ENCODE peak calls at places on chromosomes 1 and 21, in ten cellular contexts. B, H, Y, M, R, P, G, E, L and X are unnamed samples.

GRCh38 chr1:37901191-37901892 is 42.0 kb upstream of the MTF1 start:
- DNase-seq in B (no peak), H (no peak), Y (no peak), M (no peak), R (no peak), P (no peak), G (no peak), E (no peak), L (no peak), X (no peak)

GRCh38 chr1:201903135-201903534 is 14.4 kb downstream of the SHISA4 start:
- DNase-seq in B (no peak), H (peak), Y (no peak), M (no peak), R (peak), P (peak), G (peak), E (no peak), L (no peak), X (no peak)

GRCh38 chr21:36707763-36708511 is 9.0 kb downstream of the SIM2 start:
- DNase-seq in B (no peak), H (no peak), Y (no peak), M (no peak), R (no peak), P (no peak), G (no peak), E (no peak), L (no peak), X (no peak)

GRCh38 chr1:34924759-34925555 is 4.5 kb downstream of the DLGAP3 start:
- DNase-seq in B (no peak), H (peak), Y (peak), M (no peak), R (peak), P (peak), G (peak), E (no peak), L (no peak), X (peak)

GRCh38 chr1:214108097-214108446 is 120.3 kb downstream of the PROX1 start:
- DNase-seq in B (no peak), H (no peak), Y (no peak), M (no peak), R (no peak), P (no peak), G (no peak), E (no peak), L (no peak), X (no peak)

GRCh38 chr1:43007377-43008105 is 48.9 kb upstream of the SLC2A1 start:
- DNase-seq in B (no peak), H (no peak), Y (no peak), M (no peak), R (no peak), P (no peak), G (peak), E (no peak), L (no peak), X (no peak)

GRCh38 chr1:84370831-84371394 is 27.4 kb upstream of the DNASE2B start:
- DNase-seq in B (no peak), H (no peak), Y (no peak), M (no peak), R (peak), P (peak), G (no peak), E (no peak), L (peak), X (no peak)

GRCh38 chr1:85133565-85134159 is 67.2 kb downstream of the SYDE2 start:
- DNase-seq in B (no peak), H (no peak), Y (no peak), M (no peak), R (no peak), P (peak), G (no peak), E (no peak), L (no peak), X (no peak)

GRCh38 chr21:42721341-42721824 is 68.0 kb downstream of the PDE9A start:
- DNase-seq in B (no peak), H (peak), Y (no peak), M (no peak), R (peak), P (peak), G (peak), E (no peak), L (no peak), X (no peak)

GRCh38 chr21:10539956-10540355 is 18.6 kb downstream of the TPTE start:
- DNase-seq in B (no peak), H (no peak), Y (no peak), M (no peak), R (no peak), P (no peak), G (no peak), E (no peak), L (no peak), X (no peak)

GRCh38 chr1:154407866-154408777 is 3.0 kb downstream of the IL6R start:
- DNase-seq in B (no peak), H (no peak), Y (no peak), M (peak), R (no peak), P (no peak), G (no peak), E (no peak), L (no peak), X (no peak)

GRCh38 chr1:187264995-187265602 is 436.4 kb downstream of the PLA2G4A start:
- DNase-seq in B (no peak), H (no peak), Y (no peak), M (no peak), R (peak), P (peak), G (no peak), E (peak), L (peak), X (no peak)

GRCh38 chr1:34918609-34919561 is 10.6 kb downstream of the DLGAP3 start:
- DNase-seq in B (no peak), H (no peak), Y (no peak), M (no peak), R (peak), P (no peak), G (no peak), E (peak), L (peak), X (no peak)

GRCh38 chr1:221908573-221908972 is 166.7 kb upstream of the DUSP10 start:
- DNase-seq in B (no peak), H (no peak), Y (no peak), M (no peak), R (no peak), P (no peak), G (no peak), E (no peak), L (no peak), X (no peak)

GRCh38 chr1:212470059-212470458 is 37.3 kb downstream of the NENF start:
- DNase-seq in B (peak), H (peak), Y (peak), M (peak), R (peak), P (peak), G (peak), E (no peak), L (peak), X (no peak)

GRCh38 chr1:188670837-188671236 is 1806.8 kb downstream of the BRINP3 start:
- DNase-seq in B (no peak), H (no peak), Y (no peak), M (no peak), R (no peak), P (no peak), G (no peak), E (no peak), L (no peak), X (no peak)

GRCh38 chr1:19391596-19391981 is 79.5 kb downstream of the SLC66A1 start:
- DNase-seq in B (peak), H (no peak), Y (no peak), M (no peak), R (no peak), P (no peak), G (peak), E (no peak), L (no peak), X (no peak)
- H3K4me3 ChIP-seq in B (peak), H (no peak), Y (no peak), M (no peak), R (no peak), P (peak), G (no peak), E (peak), L (no peak), X (peak)

GRCh38 chr1:18646091-18646775 is 15.6 kb downstream of the PAX7 start:
- DNase-seq in B (no peak), H (no peak), Y (no peak), M (no peak), R (no peak), P (no peak), G (no peak), E (peak), L (no peak), X (no peak)

GRCh38 chr1:18645172-18646090 is 14.8 kb downstream of the PAX7 start:
- DNase-seq in B (no peak), H (no peak), Y (no peak), M (no peak), R (no peak), P (no peak), G (no peak), E (peak), L (no peak), X (no peak)

GRCh38 chr1:18647681-18648214 is 17.1 kb downstream of the PAX7 start:
- DNase-seq in B (no peak), H (no peak), Y (no peak), M (no peak), R (no peak), P (no peak), G (no peak), E (no peak), L (no peak), X (no peak)

GRCh38 chr1:18644469-18645171 is 14.0 kb downstream of the PAX7 start:
- DNase-seq in B (no peak), H (no peak), Y (no peak), M (no peak), R (no peak), P (no peak), G (no peak), E (peak), L (no peak), X (no peak)

DNA sequence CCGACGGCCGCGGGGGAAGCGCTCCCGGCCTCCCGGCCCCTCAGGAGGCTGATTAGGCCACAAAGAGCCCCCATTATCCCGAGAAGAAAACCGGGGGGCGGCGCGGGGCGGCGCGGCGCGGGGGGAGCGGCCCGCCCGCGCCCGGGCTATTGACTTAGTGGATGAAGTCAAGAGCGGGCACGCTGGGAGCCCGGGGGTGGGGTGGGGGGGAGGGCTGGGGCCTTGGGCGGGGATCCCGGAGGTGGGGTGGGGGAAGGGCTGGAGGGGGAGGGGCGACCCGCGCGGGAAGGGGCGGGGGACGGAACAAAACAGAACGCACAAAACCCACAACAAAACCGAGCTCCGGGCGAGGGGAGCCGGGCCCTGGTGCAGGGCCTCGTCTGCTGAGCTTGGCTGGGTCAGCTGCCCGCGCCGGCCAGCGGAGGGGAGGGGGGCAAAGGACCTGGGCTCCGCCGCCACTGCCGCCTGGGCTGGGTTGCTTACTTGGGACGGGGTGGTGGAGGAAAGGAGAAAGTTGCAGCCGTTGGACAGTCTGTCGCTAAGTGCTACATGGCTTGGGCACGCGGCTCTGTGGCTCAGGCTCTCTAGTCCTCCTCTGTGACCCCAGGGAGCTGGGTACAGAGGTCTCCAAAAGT is 16.2 kb downstream of the PAX7 start:
- DNase-seq in B (no peak), H (no peak), Y (no peak), M (no peak), R (no peak), P (no peak), G (no peak), E (peak), L (no peak), X (no peak)
- H3K4me3 ChIP-seq in B (peak), H (no peak), Y (no peak), M (no peak), R (no peak), P (no peak), G (no peak), E (no peak), L (no peak), X (no peak)

DNA sequence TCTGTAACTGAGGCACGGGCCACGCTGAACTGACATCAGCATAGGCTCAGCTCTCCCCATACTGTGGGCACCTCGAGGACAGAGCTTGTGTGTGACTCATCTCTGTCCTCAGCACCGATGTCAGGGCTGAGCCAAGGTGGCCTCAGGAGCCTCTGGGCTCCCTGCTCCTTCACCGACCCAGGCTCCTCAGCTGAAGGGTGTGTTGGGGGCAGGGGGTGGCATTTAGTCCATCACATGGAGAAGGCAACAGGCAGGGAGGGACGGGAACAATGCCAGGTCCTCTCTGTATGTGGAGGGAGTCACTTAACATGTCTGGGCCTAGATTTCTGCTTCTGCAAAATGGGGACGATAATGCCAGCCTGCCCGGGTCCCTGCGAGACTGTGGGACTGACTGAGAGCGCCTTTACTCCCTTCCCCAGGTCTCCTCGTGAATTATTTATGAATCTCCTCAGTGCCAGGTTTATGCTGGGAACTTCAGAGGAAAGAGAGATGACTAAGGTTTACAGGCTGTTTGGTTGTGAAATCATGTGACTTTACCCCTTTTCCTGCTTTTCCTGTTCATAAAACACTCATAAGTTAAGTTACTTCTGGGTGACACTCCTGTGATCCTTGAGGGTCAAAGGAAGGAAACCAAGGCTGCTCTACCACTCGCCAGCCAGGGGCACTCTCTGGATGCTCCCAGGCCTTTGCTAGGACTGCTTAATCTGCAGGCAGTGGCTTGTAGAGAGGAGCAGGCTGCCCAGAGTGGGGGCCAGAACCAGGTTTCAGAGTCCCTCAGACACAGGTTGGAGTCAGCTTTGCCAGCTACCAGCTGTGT is 16.2 kb downstream of the TTC39A start:
- DNase-seq in B (peak), H (no peak), Y (no peak), M (no peak), R (peak), P (peak), G (peak), E (no peak), L (no peak), X (no peak)
- H3K4me3 ChIP-seq in B (no peak), H (no peak), Y (no peak), M (no peak), R (no peak), P (no peak), G (no peak), E (no peak), L (no peak), X (no peak)

GRCh38 chr1:26317143-26317542 is 615 bp upstream of the CD52 start:
- DNase-seq in B (no peak), H (no peak), Y (no peak), M (no peak), R (no peak), P (no peak), G (no peak), E (no peak), L (no peak), X (no peak)
- H3K4me3 ChIP-seq in B (peak), H (no peak), Y (no peak), M (no peak), R (no peak), P (no peak), G (no peak), E (no peak), L (no peak), X (peak)